ENCODE peak calls at places on chromosome 15, in four cellular contexts. X is GM12878, D is K562, M is HepG2. S is an unnamed sample.

GRCh38 chr15:64010719-64011118 is 35.6 kb downstream of the DAPK2 start:
- DNase-seq in M (no peak), X (peak), D (peak), S (no peak)

GRCh38 chr15:74817370-74817737 is 4.7 kb downstream of the LMAN1L start:
- DNase-seq in D (no peak), X (no peak), M (peak), S (no peak)

GRCh38 chr15:22806664-22807063 is 20.2 kb downstream of the NIPA1 start:
- DNase-seq in M (no peak), D (no peak), X (no peak), S (no peak)

GRCh38 chr15:73127302-73127936 is 75.2 kb downstream of the NEO1 start:
- DNase-seq in X (peak), M (peak), D (peak), S (peak)

GRCh38 chr15:101258238-101259144 is 6.6 kb upstream of the CHSY1 start:
- DNase-seq in M (peak), X (peak), D (peak), S (peak)

GRCh38 chr15:71120428-71120944 is 5.2 kb downstream of the THSD4 start:
- DNase-seq in X (no peak), M (no peak), D (no peak), S (no peak)

GRCh38 chr15:57784081-57784488 is 77.6 kb downstream of the POLR2M start:
- DNase-seq in D (no peak), M (no peak), X (no peak), S (no peak)

GRCh38 chr15:69337133-69337532 is 38.4 kb downstream of the PAQR5 start:
- DNase-seq in D (no peak), X (no peak), M (no peak), S (no peak)

GRCh38 chr15:66946578-66947164 is 118.7 kb upstream of the SMAD3 start:
- DNase-seq in M (peak), D (peak), X (peak), S (peak)

GRCh38 chr15:65423977-65424679 is 1.4 kb upstream of the IGDCC4 start:
- DNase-seq in D (peak), X (no peak), M (no peak), S (no peak)

GRCh38 chr15:57741089-57741488 is 34.6 kb downstream of the POLR2M start:
- DNase-seq in X (no peak), M (no peak), D (no peak), S (no peak)

GRCh38 chr15:69661871-69662667 is 209.5 kb downstream of the RPLP1 start:
- DNase-seq in D (no peak), M (no peak), X (no peak), S (no peak)

GRCh38 chr15:75177360-75178071 is 24.2 kb upstream of the C15orf39 start:
- DNase-seq in D (no peak), X (no peak), M (no peak), S (no peak)

GRCh38 chr15:47885921-47886320 is 168.6 kb downstream of the SEMA6D start:
- DNase-seq in D (no peak), X (no peak), M (no peak), S (no peak)

GRCh38 chr15:38224486-38224885 is 28.1 kb upstream of the SPRED1 start:
- DNase-seq in D (no peak), M (no peak), X (no peak), S (no peak)

GRCh38 chr15:70856884-70857546 is 3.1 kb upstream of the LARP6 start:
- DNase-seq in X (no peak), M (no peak), D (no peak), S (no peak)

GRCh38 chr15:92120082-92120481 is 266.6 kb downstream of the SLCO3A1 start:
- DNase-seq in D (no peak), X (no peak), M (no peak), S (no peak)

GRCh38 chr15:83153288-83153687 is 45.8 kb downstream of the TM6SF1 start:
- DNase-seq in D (no peak), X (no peak), M (no peak), S (no peak)

GRCh38 chr15:100714749-100715342 is 112.5 kb downstream of the ASB7 start:
- DNase-seq in D (no peak), M (no peak), X (no peak), S (no peak)

GRCh38 chr15:26394801-26395200 is 378.1 kb downstream of the GABRB3 start:
- DNase-seq in X (no peak), M (no peak), D (no peak), S (no peak)

GRCh38 chr15:52252781-52253180 is 42.8 kb downstream of the MYO5C start:
- DNase-seq in D (peak), X (no peak), M (peak), S (no peak)
- TF ChIP-seq SP1 in D (no peak), X (no peak), M (no peak), S (no peak)

GRCh38 chr15:62786123-62786825 is 256.3 kb upstream of the TPM1 start:
- DNase-seq in M (no peak), X (no peak), D (no peak), S (no peak)
- TF ChIP-seq FOXK2 in M (no peak), X (no peak), D (no peak), S (no peak)

GRCh38 chr15:99526174-99526573 is 39.6 kb upstream of the MEF2A start:
- DNase-seq in M (no peak), X (no peak), D (no peak), S (no peak)
- TF ChIP-seq SP1 in M (no peak), X (no peak), D (no peak), S (no peak)

GRCh38 chr15:36497903-36498302 is 81.5 kb upstream of the CDIN1 start:
- DNase-seq in M (no peak), X (no peak), D (no peak), S (no peak)

GRCh38 chr15:36501063-36501678 is 78.3 kb upstream of the CDIN1 start:
- DNase-seq in D (peak), M (peak), X (peak), S (peak)

GRCh38 chr15:36499751-36500389 is 79.6 kb upstream of the CDIN1 start:
- DNase-seq in D (no peak), M (no peak), X (no peak), S (no peak)

GRCh38 chr15:36498401-36498800 is 81.0 kb upstream of the CDIN1 start:
- DNase-seq in D (no peak), M (no peak), X (no peak), S (no peak)

GRCh38 chr15:36498922-36499321 is 80.5 kb upstream of the CDIN1 start:
- DNase-seq in M (no peak), D (no peak), X (no peak), S (no peak)
- TF ChIP-seq FOXK2 in M (no peak), D (no peak), X (no peak), S (no peak)

DNA sequence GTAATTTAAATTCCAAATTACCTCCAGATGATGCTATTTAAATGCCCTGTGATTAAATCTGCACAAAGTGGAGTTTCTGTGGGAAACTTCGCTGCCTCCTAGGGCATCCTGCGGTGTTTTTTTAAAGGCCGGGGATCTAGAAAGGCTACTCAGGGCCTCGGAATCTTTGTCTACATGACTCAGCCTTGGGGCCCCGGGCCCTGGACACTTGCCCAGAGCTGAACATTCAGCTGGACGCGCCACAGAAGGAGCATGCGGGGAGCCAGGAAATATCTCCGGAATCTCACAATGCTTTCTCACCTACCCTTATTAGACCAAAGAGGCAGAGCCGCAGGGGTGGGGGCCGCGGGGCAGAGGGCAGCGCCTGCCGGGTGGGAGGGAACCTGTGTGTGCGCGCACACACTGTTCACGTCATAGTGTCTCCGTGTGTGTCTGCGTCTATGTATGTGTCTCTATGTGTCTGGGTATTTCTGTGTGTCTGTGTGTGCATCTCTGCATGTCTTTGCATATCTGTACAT is 145.5 kb upstream of the TPM1 start:
- DNase-seq in M (peak), X (no peak), D (peak), S (no peak)
- TF ChIP-seq SP1 in M (no peak), X (no peak), D (no peak), S (no peak)

GRCh38 chr15:80152896-80153876 is at the start of gene FAH:
- DNase-seq in X (no peak), D (peak), M (peak), S (peak)
- TF ChIP-seq FOXK2 in X (no peak), D (peak), M (no peak), S (no peak)

GRCh38 chr15:20659265-20659664 is 117.7 kb upstream of the GOLGA6L6 start:
- DNase-seq in D (no peak), X (no peak), M (no peak), S (no peak)
- TF ChIP-seq SP1 in D (no peak), X (no peak), M (no peak), S (no peak)

GRCh38 chr15:85657132-85657531 is 137.6 kb downstream of the KLHL25 start:
- DNase-seq in X (no peak), D (no peak), M (no peak), S (no peak)

GRCh38 chr15:85651551-85651950 is 143.2 kb downstream of the KLHL25 start:
- DNase-seq in M (no peak), D (no peak), X (no peak), S (no peak)

GRCh38 chr15:85646538-85647091 is 148.1 kb downstream of the KLHL25 start:
- DNase-seq in X (no peak), M (no peak), D (no peak), S (no peak)

GRCh38 chr15:85649372-85649771 is 145.4 kb downstream of the KLHL25 start:
- DNase-seq in D (peak), X (no peak), M (peak), S (no peak)

GRCh38 chr15:85652457-85652856 is 142.3 kb downstream of the KLHL25 start:
- DNase-seq in D (no peak), X (no peak), M (no peak), S (no peak)
- TF ChIP-seq FOXK2 in D (no peak), X (no peak), M (no peak), S (no peak)

S was measured in HEK293T.